ENCODE peak calls at places on chromosomes 4 and X, in four cellular contexts. X, A, I and G are unnamed samples.

GRCh38 chr4:110344165-110344564 is 131.8 kb upstream of the ENPEP start:
- DNase-seq in X (no peak), A (no peak), I (no peak), G (peak; percentile 1)

GRCh38 chrX:108312938-108313337 is 125.3 kb downstream of the COL4A6 start:
- DNase-seq in A (peak; percentile 63), I (no peak), X (no peak), G (peak; percentile 72)

GRCh38 chr4:97074531-97074930 is 1068.7 kb downstream of the STPG2 start:
- DNase-seq in I (no peak), X (no peak), A (no peak), G (no peak)

GRCh38 chrX:71666240-71667223 is 814 bp upstream of the LOC101059915 start:
- DNase-seq in A (no peak), I (no peak), X (peak; percentile 66), G (no peak)

GRCh38 chr4:36269533-36269932 is 11.9 kb upstream of the DTHD1 start:
- DNase-seq in I (no peak), A (no peak), X (no peak), G (no peak)

GRCh38 chr4:85165808-85166207 is 199.3 kb upstream of the WDFY3 start:
- DNase-seq in A (no peak), I (no peak), X (no peak), G (no peak)

GRCh38 chrX:17160971-17161370 is 214.0 kb upstream of the NHS start:
- DNase-seq in A (no peak), I (no peak), X (no peak), G (peak; percentile 19)

GRCh38 chr4:139838811-139839210 is 173.2 kb downstream of the MGST2 start:
- DNase-seq in I (no peak), A (peak; percentile 19), X (no peak), G (no peak)

GRCh38 chr4:168744021-168744420 is 247.2 kb downstream of the PALLD start:
- DNase-seq in A (peak; percentile 63), I (peak; percentile 3), X (no peak), G (peak; percentile 23)

GRCh38 chrX:140504371-140505324 is at the start of gene SOX3:
- DNase-seq in X (no peak), A (no peak), I (no peak), G (no peak)

GRCh38 chr4:138749303-138749702 is 266.3 kb upstream of the NOCT start:
- DNase-seq in I (no peak), A (peak; percentile 90), X (no peak), G (no peak)

GRCh38 chrX:69082055-69082752 is 83.0 kb downstream of the PJA1 start:
- DNase-seq in X (no peak), A (no peak), I (no peak), G (no peak)

GRCh38 chr4:41134581-41134980 is 79.8 kb downstream of the APBB2 start:
- DNase-seq in X (no peak), A (no peak), I (no peak), G (no peak)

GRCh38 chrX:133373366-133374079 is 41.8 kb downstream of the GPC4 start:
- DNase-seq in A (no peak), X (no peak), I (no peak), G (no peak)

GRCh38 chr4:38279650-38280322 is 319.6 kb downstream of the PTTG2 start:
- DNase-seq in I (no peak), X (no peak), A (no peak), G (no peak)

GRCh38 chr4:56698329-56698728 is 17.2 kb upstream of the HOPX start:
- DNase-seq in A (peak; percentile 42), I (no peak), X (no peak), G (no peak)

GRCh38 chr4:178633263-178633662 is 1191.0 kb upstream of the AGA start:
- DNase-seq in I (no peak), A (no peak), X (no peak), G (no peak)

GRCh38 chrX:15366507-15367352 is 17.5 kb downstream of the VEGFD start:
- DNase-seq in A (no peak), I (no peak), X (no peak), G (no peak)

GRCh38 chr4:155060419-155060818 is 148.0 kb upstream of the NPY2R start:
- DNase-seq in I (no peak), X (no peak), A (no peak), G (no peak)

GRCh38 chrX:66039916-66040315 is at the start of gene VSIG4:
- DNase-seq in I (no peak), X (no peak), A (no peak), G (no peak)

GRCh38 chr4:151218343-151218742 is 58.6 kb upstream of the PRSS48 start:
- DNase-seq in A (peak; percentile 53), X (no peak), I (no peak), G (no peak)

GRCh38 chr4:133623847-133624246 is 474.8 kb downstream of the PCDH10 start:
- DNase-seq in A (no peak), X (no peak), I (no peak), G (no peak)

GRCh38 chr4:16894406-16894805 is 4.0 kb downstream of the LDB2 start:
- DNase-seq in A (peak; percentile 47), I (no peak), X (no peak), G (no peak)

GRCh38 chrX:40145670-40146470 is 48.1 kb upstream of the BCOR start:
- DNase-seq in X (no peak), A (no peak), I (no peak), G (no peak)

GRCh38 chr4:41865306-41865980 is 69.8 kb upstream of the TMEM33 start:
- DNase-seq in I (no peak), A (no peak), X (no peak), G (no peak)

DNA sequence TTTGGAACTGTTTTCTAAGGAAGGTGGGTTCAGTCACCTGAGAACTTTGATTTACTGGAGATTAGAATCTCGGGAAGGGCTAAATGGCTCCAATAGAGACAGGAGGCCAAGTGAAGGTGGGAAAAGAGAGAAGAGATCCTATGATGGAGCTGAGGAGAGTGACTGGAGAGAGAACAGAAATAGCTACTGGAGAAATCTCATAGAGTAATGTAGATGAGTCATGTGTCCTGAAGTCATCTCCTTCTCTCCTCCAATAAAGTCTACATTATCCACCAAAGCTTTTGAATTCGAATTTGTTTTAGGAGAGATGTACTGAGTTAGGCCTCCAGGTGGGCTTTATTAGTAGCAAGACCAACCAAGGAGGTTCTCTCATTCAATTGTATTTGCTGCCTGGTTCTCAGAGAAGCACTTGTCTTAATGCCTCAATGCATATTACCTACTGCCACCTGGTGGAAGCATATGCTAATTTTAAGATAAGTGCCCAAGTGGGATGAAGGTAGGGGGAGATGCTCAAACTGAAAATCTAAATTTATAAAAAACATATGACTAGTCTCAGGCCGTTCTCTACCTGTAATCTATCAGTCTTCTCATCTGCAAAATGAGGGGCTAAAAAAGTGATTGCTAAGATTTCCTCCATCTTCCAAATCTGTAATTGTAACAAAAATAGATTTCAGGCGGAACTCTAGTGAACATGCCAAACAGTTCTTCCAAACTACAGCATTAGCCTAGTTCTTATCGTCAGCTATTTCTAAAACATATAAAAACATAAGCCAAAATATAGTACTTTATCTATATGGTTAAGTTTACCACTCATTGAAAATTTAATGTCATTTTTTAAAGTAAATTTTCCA is 24.4 kb downstream of the TXK start:
- DNase-seq in X (no peak), A (peak; percentile 40), I (peak; percentile 62), G (peak; percentile 33)
- TF ChIP-seq CEBPB in X (no peak), A (no peak), I (no peak), G (no peak)

GRCh38 chr4:25535701-25536473 is 119.8 kb upstream of the SLC34A2 start:
- DNase-seq in X (no peak), A (no peak), I (no peak), G (no peak)
- TF ChIP-seq SMC3 in X (no peak), A (no peak), I (no peak), G (no peak)

DNA sequence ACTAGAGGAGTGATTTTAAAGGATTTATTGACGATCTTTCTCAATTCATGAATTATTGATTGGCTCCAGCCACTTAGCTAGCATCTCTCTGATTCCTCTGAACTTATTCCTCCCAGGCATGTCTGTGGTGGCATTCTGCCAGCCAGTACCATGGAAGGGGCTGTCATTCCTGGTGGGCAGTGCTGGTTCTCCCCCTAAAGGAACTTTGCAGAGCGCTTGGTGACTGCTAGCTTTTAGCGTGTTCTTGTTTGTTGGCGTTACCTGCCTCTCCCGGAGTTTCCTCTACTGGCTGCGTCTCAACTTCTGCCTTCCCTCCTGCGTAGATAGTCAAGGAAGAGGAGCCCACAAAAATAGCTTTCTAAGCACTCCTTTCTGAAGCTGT is 19.3 kb downstream of the SRD5A3 start:
- DNase-seq in A (no peak), I (no peak), X (no peak), G (no peak)
- TF ChIP-seq MAFK in A (no peak), I (no peak), X (no peak), G (no peak)

GRCh38 chrX:119512145-119512800 is 44.0 kb downstream of the SLC25A5 start:
- DNase-seq in X (peak; percentile 50), A (peak; percentile 66), I (peak; percentile 75), G (peak; percentile 84)

GRCh38 chrX:119518371-119518770 is 46.8 kb downstream of the STEEP1 start:
- DNase-seq in A (no peak), X (no peak), I (no peak), G (no peak)

GRCh38 chrX:119521246-119521645 is 44.0 kb downstream of the STEEP1 start:
- DNase-seq in I (no peak), A (no peak), X (no peak), G (no peak)

DNA sequence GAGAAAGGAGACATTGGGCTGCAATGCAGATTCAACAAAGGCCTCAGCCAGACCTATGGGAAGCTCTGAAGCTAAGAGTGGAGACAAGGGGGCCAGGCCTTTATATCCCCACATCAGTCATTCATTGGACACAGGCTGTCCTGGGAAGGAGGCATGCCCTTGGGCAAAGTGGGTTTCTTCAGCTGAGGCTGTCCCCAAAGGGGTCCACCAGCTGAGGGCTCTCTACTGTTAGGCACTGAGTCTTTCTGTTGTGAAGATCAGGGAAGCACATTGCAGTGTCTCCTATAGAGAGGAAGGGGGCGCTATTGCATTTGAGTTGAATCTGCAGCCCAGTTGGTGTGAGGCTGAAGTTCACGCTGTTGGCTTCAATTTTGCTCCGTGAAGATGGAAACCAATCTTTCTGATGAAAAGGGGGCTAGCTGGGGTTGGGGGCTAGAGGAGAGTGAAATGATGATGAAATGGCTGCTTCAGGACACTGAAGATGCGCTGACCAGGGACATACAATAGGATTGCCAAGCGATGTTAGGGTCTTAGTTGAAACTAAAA is 48.0 kb downstream of the SLC25A5 start:
- DNase-seq in X (peak; percentile 71), I (peak; percentile 57), A (peak; percentile 69), G (peak; percentile 80)
- TF ChIP-seq CEBPB in X (no peak), I (no peak), A (no peak), G (no peak)

DNA sequence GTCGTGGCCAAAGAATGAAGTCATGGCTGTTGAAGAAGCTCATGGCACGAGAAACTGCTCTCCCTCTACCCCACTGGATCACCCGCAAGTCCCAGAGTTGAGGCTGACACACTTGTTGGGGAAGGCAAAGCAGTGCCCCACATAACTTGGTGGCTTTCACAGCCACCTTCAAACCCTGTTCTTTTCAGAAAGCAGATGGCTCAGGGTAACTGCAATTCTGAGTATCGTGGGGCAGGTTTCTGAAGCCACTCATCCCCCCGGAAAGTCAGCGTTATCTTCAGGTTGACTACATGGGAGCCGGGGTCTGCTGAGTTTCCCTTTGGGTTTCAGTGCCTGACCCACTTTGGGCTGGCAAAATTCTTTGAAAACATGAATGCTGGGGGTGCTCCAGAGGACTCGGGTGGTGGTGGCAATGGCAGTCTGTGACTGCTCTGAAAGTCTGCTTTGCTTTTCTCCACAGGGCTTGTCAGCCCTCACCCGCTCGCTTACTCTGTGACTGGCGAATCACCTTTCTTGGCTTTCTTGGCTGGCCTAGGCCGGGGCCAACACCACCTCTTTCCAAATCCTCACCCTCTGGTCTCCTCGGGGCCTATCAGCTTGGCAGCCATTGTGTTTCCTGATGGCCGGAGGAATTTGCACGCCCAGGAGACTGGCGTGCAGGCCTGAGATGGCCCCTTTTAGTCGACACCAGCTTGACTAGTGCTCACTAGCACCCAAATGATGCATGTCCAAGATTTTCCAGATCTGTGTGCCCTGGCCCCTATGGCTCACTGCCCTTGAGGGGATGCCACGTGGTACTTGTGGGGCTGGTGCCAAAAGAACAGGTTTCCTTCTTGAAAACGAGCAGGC is 7.3 kb downstream of the PPP1R3F start:
- DNase-seq in I (no peak), A (peak; percentile 41), X (no peak), G (no peak)
- TF ChIP-seq SMC3 in I (no peak), A (no peak), X (no peak), G (no peak)